ENCODE peak calls at places on chromosomes 12 and 14, in five cellular contexts. Y is HFF-Myc, S is bronchial epithelial cell, F is adrenal gland, A is fibroblast of mammary gland. T is an unnamed sample.

GRCh38 chr14:66268802-66269334 is 217.3 kb upstream of the CCDC196 start:
- DNase-seq in Y (no peak), A (no peak), S (no peak), F (no peak), T (no peak)

GRCh38 chr12:14567311-14568195 is at the start of gene PLBD1:
- DNase-seq in S (peak), A (peak), F (peak), Y (no peak), T (peak)

GRCh38 chr14:50320279-50320678 is 8.2 kb downstream of the DMAC2L start:
- DNase-seq in F (no peak), A (peak), Y (no peak), S (peak), T (peak)

GRCh38 chr14:53152627-53152908 is 555 bp downstream of the DDHD1 start:
- DNase-seq in A (no peak), S (no peak), F (no peak), Y (no peak), T (no peak)

GRCh38 chr12:131349397-131350127 is 361.3 kb upstream of the SFSWAP start:
- DNase-seq in F (no peak), S (no peak), Y (no peak), A (no peak), T (no peak)

GRCh38 chr14:82366803-82367202 is 833.1 kb upstream of the SEL1L start:
- DNase-seq in A (no peak), Y (no peak), F (no peak), S (no peak), T (no peak)

GRCh38 chr14:101604935-101605767 is 43.9 kb downstream of the DIO3 start:
- DNase-seq in S (no peak), A (no peak), F (no peak), Y (no peak), T (no peak)

GRCh38 chr12:77741974-77742517 is 88.6 kb upstream of the NAV3 start:
- DNase-seq in A (no peak), Y (no peak), F (no peak), S (no peak), T (no peak)

GRCh38 chr14:69299286-69300035 is 39.5 kb downstream of the GALNT16 start:
- DNase-seq in S (no peak), F (peak), Y (no peak), A (no peak), T (no peak)

GRCh38 chr12:103247531-103247930 is 248.2 kb downstream of the C12orf42 start:
- DNase-seq in A (no peak), S (peak), F (no peak), Y (no peak), T (no peak)

GRCh38 chr12:124804011-124804621 is 59.5 kb downstream of the SCARB1 start:
- DNase-seq in S (peak), Y (peak), F (peak), A (peak), T (peak)

GRCh38 chr12:101327547-101327946 is 47.6 kb downstream of the UTP20 start:
- DNase-seq in Y (no peak), F (no peak), S (no peak), A (no peak), T (no peak)

GRCh38 chr12:127169321-127170270 is 1097.4 kb upstream of the TMEM132C start:
- DNase-seq in Y (no peak), A (peak), F (no peak), S (no peak), T (peak)

GRCh38 chr12:79674629-79675028 is 16.1 kb downstream of the PAWR start:
- DNase-seq in A (peak), S (peak), F (no peak), Y (no peak), T (peak)

GRCh38 chr14:73295198-73295796 is 58.0 kb downstream of the PAPLN start:
- DNase-seq in F (no peak), Y (peak), S (peak), A (peak), T (peak)

GRCh38 chr14:36161781-36162180 is 14.7 kb downstream of the PTCSC3 start:
- DNase-seq in A (no peak), F (no peak), Y (no peak), S (peak), T (no peak)

GRCh38 chr12:32235251-32235650 is 128.6 kb downstream of the BICD1 start:
- DNase-seq in F (no peak), A (no peak), Y (no peak), S (no peak), T (no peak)

GRCh38 chr12:61536525-61536924 is 723.7 kb upstream of the USP15 start:
- DNase-seq in S (peak), Y (no peak), F (no peak), A (no peak), T (no peak)

GRCh38 chr12:61536117-61536516 is 724.1 kb upstream of the USP15 start:
- DNase-seq in Y (no peak), A (no peak), F (no peak), S (no peak), T (no peak)

GRCh38 chr12:61538951-61539350 is 721.3 kb upstream of the USP15 start:
- DNase-seq in Y (no peak), A (peak), S (peak), F (no peak), T (no peak)
- TF ChIP-seq CTCF in Y (no peak), A (no peak), S (no peak), F (no peak), T (no peak)

DNA sequence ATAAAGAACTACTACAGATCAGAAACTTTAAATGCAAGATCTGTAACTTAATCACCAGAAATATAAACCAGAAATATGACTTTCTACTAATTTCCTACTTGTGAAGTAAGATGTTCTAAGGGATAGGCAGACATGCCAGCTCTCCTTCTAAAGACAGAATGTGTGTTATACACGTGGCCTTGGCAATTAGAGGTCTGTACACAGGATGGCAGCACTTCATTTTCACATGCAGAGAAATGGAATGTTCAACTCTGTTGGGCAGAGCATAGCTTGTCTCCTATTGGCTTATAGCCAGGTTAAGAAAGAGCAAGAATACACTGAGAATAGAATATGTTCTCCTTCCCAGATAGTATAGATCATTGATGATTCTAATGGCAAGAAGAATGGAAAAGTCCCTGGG is 403.8 kb downstream of the DAD1 start:
- DNase-seq in F (no peak), Y (no peak), S (peak), A (peak), T (no peak)
- TF ChIP-seq CTCF in F (no peak), Y (no peak), S (no peak), A (no peak), T (no peak)

DNA sequence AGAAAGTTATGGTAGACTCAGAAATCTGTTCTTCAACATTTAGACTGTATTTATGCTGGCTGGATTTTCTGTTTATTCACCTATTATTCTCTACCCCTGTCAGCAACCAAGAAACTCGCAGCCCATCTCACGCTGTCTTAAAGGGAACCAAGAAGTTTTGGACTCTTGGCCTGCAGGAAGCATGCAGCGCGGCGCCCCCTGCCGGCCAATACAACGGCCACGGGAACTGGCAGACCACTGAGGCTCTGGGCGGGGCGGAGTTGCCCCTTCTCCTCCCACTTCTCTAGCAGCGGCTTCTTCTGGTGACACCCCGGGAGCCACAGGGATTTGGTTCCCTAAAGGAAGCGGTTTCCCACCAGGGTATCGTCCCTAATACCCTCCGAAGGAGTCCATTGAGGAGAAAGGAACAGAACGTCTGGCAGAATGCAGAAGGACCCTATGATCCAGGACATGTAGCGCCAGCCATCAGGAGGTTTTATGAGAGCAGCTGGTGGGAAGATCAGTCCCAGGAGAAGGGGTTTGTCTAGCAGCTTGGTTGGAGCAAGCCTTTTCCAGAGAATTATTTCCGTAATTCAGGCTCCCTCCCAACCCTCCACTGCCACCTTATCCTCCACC is 21.0 kb upstream of the RNASE2 start:
- DNase-seq in Y (no peak), F (peak), S (peak), A (peak), T (peak)
- TF ChIP-seq CTCF in Y (peak), F (no peak), S (peak), A (peak), T (peak)

DNA sequence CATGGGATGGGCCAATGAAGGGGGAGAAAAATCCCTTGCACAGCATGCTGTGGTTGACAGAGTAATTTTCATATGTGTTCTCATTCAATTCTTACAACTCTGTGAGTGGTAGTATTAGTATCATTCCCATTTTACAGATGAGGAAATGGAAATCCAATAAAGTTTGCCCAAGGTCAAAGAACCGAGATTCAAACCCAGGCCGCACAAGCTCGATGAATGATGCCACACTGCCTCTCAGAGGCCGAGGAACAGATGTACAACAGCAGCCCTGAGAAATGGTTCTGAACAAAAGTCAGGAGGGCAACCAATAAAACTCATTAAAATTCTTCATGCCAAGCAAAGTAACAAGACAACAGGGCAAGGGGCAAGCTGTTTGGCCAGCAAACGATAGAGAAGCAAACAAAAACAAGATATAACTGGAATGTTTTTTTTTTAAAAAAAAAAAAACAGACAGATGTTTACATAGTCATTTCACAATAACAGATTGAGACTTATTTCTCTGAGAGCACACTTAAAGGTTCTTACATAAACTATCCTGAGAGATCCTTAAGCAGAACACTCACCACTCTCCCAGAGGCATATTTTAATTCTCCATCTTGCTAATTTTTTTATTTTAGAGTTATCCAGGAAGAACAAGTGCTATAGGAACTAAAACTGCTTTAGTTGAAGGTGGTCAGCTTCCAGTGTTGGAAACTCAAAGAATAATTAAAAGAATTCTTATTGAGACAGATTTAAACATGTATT is 85.8 kb downstream of the EXOC5 start:
- DNase-seq in S (peak), A (peak), Y (no peak), F (no peak), T (no peak)
- TF ChIP-seq CTCF in S (peak), A (peak), Y (peak), F (no peak), T (peak)

GRCh38 chr14:60487211-60487610 is 1.3 kb upstream of the C14orf39 start:
- DNase-seq in Y (no peak), S (no peak), A (no peak), F (no peak), T (no peak)

GRCh38 chr14:60485057-60485599 is 735 bp downstream of the C14orf39 start:
- DNase-seq in F (no peak), S (peak), A (no peak), Y (no peak), T (no peak)

GRCh38 chr14:60485600-60486251 is at the start of gene C14orf39:
- DNase-seq in F (peak), S (peak), Y (no peak), A (no peak), T (no peak)

GRCh38 chr14:60490270-60490669 is 4.4 kb upstream of the C14orf39 start:
- DNase-seq in S (no peak), Y (no peak), A (no peak), F (no peak), T (no peak)

DNA sequence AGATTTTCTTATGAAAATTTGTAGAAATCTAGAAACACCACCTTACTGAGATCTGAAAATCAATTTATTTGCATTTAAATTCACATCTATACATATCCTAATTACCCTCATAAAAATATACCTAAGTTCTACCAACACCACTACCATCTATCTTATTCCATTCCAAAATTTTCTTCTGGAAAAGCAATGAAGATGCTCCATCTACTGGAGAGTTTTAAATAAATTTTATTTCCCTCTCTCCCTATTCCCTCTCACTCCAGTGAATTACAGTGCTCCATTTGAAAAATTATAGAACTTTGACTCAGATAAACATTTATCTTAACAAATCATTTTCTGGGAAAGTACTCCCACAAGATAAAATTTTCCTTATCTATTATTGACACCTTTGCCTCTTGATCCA is 2.3 kb upstream of the C14orf39 start:
- DNase-seq in Y (no peak), F (no peak), S (peak), A (no peak), T (no peak)
- TF ChIP-seq CTCF in Y (no peak), F (no peak), S (peak), A (peak), T (peak)

DNA sequence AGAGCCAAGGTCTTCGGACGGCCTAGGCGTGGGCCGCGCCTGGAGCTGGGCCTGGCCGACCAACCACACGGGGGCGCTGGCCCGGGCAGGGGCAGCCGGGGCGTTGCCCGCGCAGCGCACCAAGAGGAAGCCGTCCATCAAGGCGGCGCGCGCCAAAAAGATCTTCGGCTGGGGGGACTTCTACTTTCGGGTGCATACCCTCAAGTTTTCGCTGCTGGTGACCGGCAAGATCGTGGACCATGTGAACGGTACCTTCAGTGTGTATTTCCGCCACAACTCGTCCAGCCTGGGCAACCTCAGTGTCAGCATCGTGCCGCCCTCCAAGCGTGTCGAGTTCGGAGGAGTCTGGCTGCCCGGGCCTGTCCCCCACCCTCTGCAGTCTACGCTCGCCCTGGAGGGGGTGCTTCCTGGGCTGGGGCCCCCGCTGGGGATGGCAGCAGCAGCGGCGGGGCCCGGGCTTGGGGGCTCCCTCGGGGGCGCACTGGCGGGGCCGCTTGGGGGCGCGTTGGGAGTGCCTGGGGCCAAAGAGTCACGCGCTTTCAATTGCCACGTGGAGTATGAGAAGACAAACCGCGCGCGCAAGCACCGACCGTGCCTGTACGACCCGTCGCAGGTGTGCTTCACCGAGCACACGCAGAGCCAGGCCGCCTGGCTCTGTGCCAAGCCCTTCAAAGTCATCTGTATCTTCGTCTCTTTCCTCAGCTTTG is 4.4 kb upstream of the SHMT2 start:
- DNase-seq in S (no peak), Y (no peak), A (no peak), F (no peak), T (no peak)
- TF ChIP-seq CTCF in S (peak), Y (no peak), A (no peak), F (peak), T (peak)

GRCh38 chr12:48982397-48983080 is 4.4 kb downstream of the WNT1 start:
- DNase-seq in Y (no peak), S (no peak), F (no peak), A (no peak), T (no peak)

GRCh38 chr12:48979602-48980388 is 1.7 kb downstream of the WNT1 start:
- DNase-seq in Y (no peak), S (no peak), F (no peak), A (no peak), T (no peak)

GRCh38 chr12:48980389-48980952 is 2.3 kb downstream of the WNT1 start:
- DNase-seq in F (no peak), A (no peak), Y (no peak), S (no peak), T (no peak)

GRCh38 chr12:48981757-48982157 is 3.6 kb downstream of the WNT1 start:
- DNase-seq in S (no peak), F (no peak), Y (no peak), A (no peak), T (no peak)

GRCh38 chr12:48980953-48981756 is 3.0 kb downstream of the WNT1 start:
- DNase-seq in Y (no peak), F (no peak), S (no peak), A (no peak), T (no peak)
- TF ChIP-seq CTCF in Y (peak), F (no peak), S (peak), A (no peak), T (no peak)